ENCODE peak calls at places on chromosomes 4 and X, in seven cellular contexts. X is psoas muscle; G is lower leg skin; N is activated naive CD8-positive, alpha-beta T cell treated with anti-CD3 and anti-CD28 coated beads, Interleukin-2, amount 10 ng/mL, durations not matched to agents 7 days and 5 days; E is thoracic aorta; I is hypothalamus; A is A172. K is an unnamed sample.

GRCh38 chr4:124179521-124180186 is 532.9 kb downstream of the ANKRD50 start:
- DNase-seq in X (no peak), G (no peak), N (no peak), E (no peak), I (no peak), A (peak; percentile 5), K (no peak)

GRCh38 chr4:25563071-25563564 is 92.5 kb upstream of the SLC34A2 start:
- DNase-seq in X (no peak), G (no peak), N (no peak), E (no peak), I (no peak), A (no peak), K (no peak)

GRCh38 chrX:10062352-10062751 is 94.4 kb upstream of the CLCN4 start:
- DNase-seq in X (no peak), G (no peak), N (no peak), E (no peak), I (no peak), A (no peak), K (no peak)

GRCh38 chrX:17435476-17435875 is 60.5 kb downstream of the NHS start:
- DNase-seq in X (no peak), G (no peak), N (no peak), E (no peak), I (no peak), A (no peak), K (no peak)

GRCh38 chr4:3712936-3713335 is 53.2 kb upstream of the ADRA2C start:
- DNase-seq in X (no peak), G (no peak), N (no peak), E (no peak), I (no peak), A (no peak), K (no peak)

GRCh38 chrX:16931855-16932254 is 14.6 kb upstream of the REPS2 start:
- DNase-seq in X (no peak), G (no peak), N (no peak), E (no peak), I (no peak), A (no peak), K (no peak)

GRCh38 chrX:155262970-155263754 is 1.1 kb downstream of the RAB39B start:
- DNase-seq in X (no peak), G (no peak), N (no peak), E (no peak), I (no peak), A (no peak), K (no peak)

GRCh38 chr4:122759639-122760310 is 27.3 kb downstream of the BBS12 start:
- DNase-seq in X (no peak), G (no peak), N (no peak), E (no peak), I (no peak), A (no peak), K (no peak)

GRCh38 chrX:13752141-13752540 is 17.6 kb downstream of the OFD1 start:
- DNase-seq in X (no peak), G (no peak), N (no peak), E (no peak), I (no peak), A (no peak), K (no peak)

K was measured in NCI-H1930.